ENCODE peak calls at places on chromosome 16, in six cellular contexts. One of them, this sample, is unnamed.
A peak's percentile ranks its signal among the peaks of the same experiment; 100 is the strongest.

GRCh38 chr16:11896776-11897175 is 19.0 kb downstream of the GSPT1 start:
- DNase-seq in stimulated activated naive CD8-positive, alpha-beta T cell treated with anti-CD3 and anti-CD28 coated beads, Interleukin-15, Interleukin-2, amounts not matched to agents 100 U/mL and 50 U/mL, for 24 hours: no peak
- DNase-seq in cardiac fibroblast: peak; percentile 83
- DNase-seq in EL: peak; percentile 75
- DNase-seq in choroid plexus epithelial cell: peak; percentile 75
- DNase-seq in fibroblast of pulmonary artery: peak; percentile 62
- DNase-seq in this sample: peak; percentile 57

GRCh38 chr16:65062736-65063583 is 58.9 kb downstream of the CDH11 start:
- DNase-seq in stimulated activated naive CD8-positive, alpha-beta T cell treated with anti-CD3 and anti-CD28 coated beads, Interleukin-15, Interleukin-2, amounts not matched to agents 100 U/mL and 50 U/mL, for 24 hours: no peak
- DNase-seq in cardiac fibroblast: no peak
- DNase-seq in EL: peak; percentile 37
- DNase-seq in choroid plexus epithelial cell: no peak
- DNase-seq in fibroblast of pulmonary artery: no peak
- DNase-seq in this sample: peak; percentile 33

GRCh38 chr16:47142469-47143328 is 1.0 kb downstream of the NETO2 start:
- DNase-seq in stimulated activated naive CD8-positive, alpha-beta T cell treated with anti-CD3 and anti-CD28 coated beads, Interleukin-15, Interleukin-2, amounts not matched to agents 100 U/mL and 50 U/mL, for 24 hours: peak; percentile 41
- DNase-seq in cardiac fibroblast: peak; percentile 62
- DNase-seq in EL: peak; percentile 42
- DNase-seq in choroid plexus epithelial cell: peak; percentile 62
- DNase-seq in fibroblast of pulmonary artery: peak; percentile 56
- DNase-seq in this sample: peak; percentile 52

GRCh38 chr16:77582956-77583355 is 139.4 kb upstream of the NUDT7 start:
- DNase-seq in stimulated activated naive CD8-positive, alpha-beta T cell treated with anti-CD3 and anti-CD28 coated beads, Interleukin-15, Interleukin-2, amounts not matched to agents 100 U/mL and 50 U/mL, for 24 hours: no peak
- DNase-seq in cardiac fibroblast: no peak
- DNase-seq in EL: no peak
- DNase-seq in choroid plexus epithelial cell: no peak
- DNase-seq in fibroblast of pulmonary artery: no peak
- DNase-seq in this sample: no peak

GRCh38 chr16:4591706-4592470 is 22.8 kb downstream of the UBALD1 start:
- DNase-seq in stimulated activated naive CD8-positive, alpha-beta T cell treated with anti-CD3 and anti-CD28 coated beads, Interleukin-15, Interleukin-2, amounts not matched to agents 100 U/mL and 50 U/mL, for 24 hours: no peak
- DNase-seq in cardiac fibroblast: no peak
- DNase-seq in EL: no peak
- DNase-seq in choroid plexus epithelial cell: no peak
- DNase-seq in fibroblast of pulmonary artery: no peak
- DNase-seq in this sample: no peak

GRCh38 chr16:57541754-57542435 is 548 bp upstream of the ADGRG5 start:
- DNase-seq in stimulated activated naive CD8-positive, alpha-beta T cell treated with anti-CD3 and anti-CD28 coated beads, Interleukin-15, Interleukin-2, amounts not matched to agents 100 U/mL and 50 U/mL, for 24 hours: peak; percentile 2
- DNase-seq in cardiac fibroblast: no peak
- DNase-seq in EL: no peak
- DNase-seq in choroid plexus epithelial cell: no peak
- DNase-seq in fibroblast of pulmonary artery: no peak
- DNase-seq in this sample: no peak

GRCh38 chr16:20865420-20866126 is 34.6 kb downstream of the DCUN1D3 start:
- DNase-seq in stimulated activated naive CD8-positive, alpha-beta T cell treated with anti-CD3 and anti-CD28 coated beads, Interleukin-15, Interleukin-2, amounts not matched to agents 100 U/mL and 50 U/mL, for 24 hours: no peak
- DNase-seq in cardiac fibroblast: peak; percentile 75
- DNase-seq in EL: peak; percentile 58
- DNase-seq in choroid plexus epithelial cell: peak; percentile 45
- DNase-seq in fibroblast of pulmonary artery: no peak
- DNase-seq in this sample: no peak

GRCh38 chr16:58110590-58111330 is 18.4 kb downstream of the CFAP20 start:
- DNase-seq in stimulated activated naive CD8-positive, alpha-beta T cell treated with anti-CD3 and anti-CD28 coated beads, Interleukin-15, Interleukin-2, amounts not matched to agents 100 U/mL and 50 U/mL, for 24 hours: no peak
- DNase-seq in cardiac fibroblast: no peak
- DNase-seq in EL: peak; percentile 99
- DNase-seq in choroid plexus epithelial cell: no peak
- DNase-seq in fibroblast of pulmonary artery: no peak
- DNase-seq in this sample: no peak

GRCh38 chr16:64826374-64826773 is 295.5 kb downstream of the CDH11 start:
- DNase-seq in stimulated activated naive CD8-positive, alpha-beta T cell treated with anti-CD3 and anti-CD28 coated beads, Interleukin-15, Interleukin-2, amounts not matched to agents 100 U/mL and 50 U/mL, for 24 hours: no peak
- DNase-seq in cardiac fibroblast: peak; percentile 71
- DNase-seq in EL: peak; percentile 8
- DNase-seq in choroid plexus epithelial cell: peak; percentile 56
- DNase-seq in fibroblast of pulmonary artery: peak; percentile 24
- DNase-seq in this sample: no peak

GRCh38 chr16:66131895-66132294 is 234.6 kb upstream of the CDH5 start:
- DNase-seq in stimulated activated naive CD8-positive, alpha-beta T cell treated with anti-CD3 and anti-CD28 coated beads, Interleukin-15, Interleukin-2, amounts not matched to agents 100 U/mL and 50 U/mL, for 24 hours: no peak
- DNase-seq in cardiac fibroblast: peak; percentile 22
- DNase-seq in EL: peak; percentile 63
- DNase-seq in choroid plexus epithelial cell: peak; percentile 46
- DNase-seq in fibroblast of pulmonary artery: no peak
- DNase-seq in this sample: no peak

GRCh38 chr16:87431926-87432325 is 39.8 kb downstream of the MAP1LC3B start:
- DNase-seq in stimulated activated naive CD8-positive, alpha-beta T cell treated with anti-CD3 and anti-CD28 coated beads, Interleukin-15, Interleukin-2, amounts not matched to agents 100 U/mL and 50 U/mL, for 24 hours: no peak
- DNase-seq in cardiac fibroblast: peak; percentile 84
- DNase-seq in EL: peak; percentile 76
- DNase-seq in choroid plexus epithelial cell: peak; percentile 91
- DNase-seq in fibroblast of pulmonary artery: peak; percentile 66
- DNase-seq in this sample: peak; percentile 77

GRCh38 chr16:89023151-89023551 is 46.1 kb upstream of the CBFA2T3 start:
- DNase-seq in stimulated activated naive CD8-positive, alpha-beta T cell treated with anti-CD3 and anti-CD28 coated beads, Interleukin-15, Interleukin-2, amounts not matched to agents 100 U/mL and 50 U/mL, for 24 hours: no peak
- DNase-seq in cardiac fibroblast: no peak
- DNase-seq in EL: no peak
- DNase-seq in choroid plexus epithelial cell: no peak
- DNase-seq in fibroblast of pulmonary artery: no peak
- DNase-seq in this sample: no peak

GRCh38 chr16:69107311-69107962 is 2.0 kb downstream of the HAS3 start:
- DNase-seq in stimulated activated naive CD8-positive, alpha-beta T cell treated with anti-CD3 and anti-CD28 coated beads, Interleukin-15, Interleukin-2, amounts not matched to agents 100 U/mL and 50 U/mL, for 24 hours: no peak
- DNase-seq in cardiac fibroblast: no peak
- DNase-seq in EL: peak; percentile 22
- DNase-seq in choroid plexus epithelial cell: no peak
- DNase-seq in fibroblast of pulmonary artery: no peak
- DNase-seq in this sample: peak; percentile 65

GRCh38 chr16:8417145-8417544 is 173.2 kb downstream of the TMEM114 start:
- DNase-seq in stimulated activated naive CD8-positive, alpha-beta T cell treated with anti-CD3 and anti-CD28 coated beads, Interleukin-15, Interleukin-2, amounts not matched to agents 100 U/mL and 50 U/mL, for 24 hours: no peak
- DNase-seq in cardiac fibroblast: no peak
- DNase-seq in EL: no peak
- DNase-seq in choroid plexus epithelial cell: no peak
- DNase-seq in fibroblast of pulmonary artery: no peak
- DNase-seq in this sample: no peak

GRCh38 chr16:61128545-61129323 is 907.5 kb downstream of the CDH8 start:
- DNase-seq in stimulated activated naive CD8-positive, alpha-beta T cell treated with anti-CD3 and anti-CD28 coated beads, Interleukin-15, Interleukin-2, amounts not matched to agents 100 U/mL and 50 U/mL, for 24 hours: no peak
- DNase-seq in cardiac fibroblast: no peak
- DNase-seq in EL: no peak
- DNase-seq in choroid plexus epithelial cell: no peak
- DNase-seq in fibroblast of pulmonary artery: no peak
- DNase-seq in this sample: no peak

GRCh38 chr16:25747160-25747758 is 55.5 kb downstream of the HS3ST4 start:
- DNase-seq in stimulated activated naive CD8-positive, alpha-beta T cell treated with anti-CD3 and anti-CD28 coated beads, Interleukin-15, Interleukin-2, amounts not matched to agents 100 U/mL and 50 U/mL, for 24 hours: peak; percentile 8
- DNase-seq in cardiac fibroblast: no peak
- DNase-seq in EL: no peak
- DNase-seq in choroid plexus epithelial cell: no peak
- DNase-seq in fibroblast of pulmonary artery: peak; percentile 1
- DNase-seq in this sample: no peak

GRCh38 chr16:20369452-20370054 is 17.0 kb upstream of the UMOD start:
- DNase-seq in stimulated activated naive CD8-positive, alpha-beta T cell treated with anti-CD3 and anti-CD28 coated beads, Interleukin-15, Interleukin-2, amounts not matched to agents 100 U/mL and 50 U/mL, for 24 hours: no peak
- DNase-seq in cardiac fibroblast: no peak
- DNase-seq in EL: no peak
- DNase-seq in choroid plexus epithelial cell: no peak
- DNase-seq in fibroblast of pulmonary artery: no peak
- DNase-seq in this sample: no peak

GRCh38 chr16:57009641-57010170 is 20.3 kb downstream of the NLRC5 start:
- DNase-seq in stimulated activated naive CD8-positive, alpha-beta T cell treated with anti-CD3 and anti-CD28 coated beads, Interleukin-15, Interleukin-2, amounts not matched to agents 100 U/mL and 50 U/mL, for 24 hours: no peak
- DNase-seq in cardiac fibroblast: no peak
- DNase-seq in EL: no peak
- DNase-seq in choroid plexus epithelial cell: no peak
- DNase-seq in fibroblast of pulmonary artery: no peak
- DNase-seq in this sample: no peak

GRCh38 chr16:85940214-85940613 is 41.3 kb downstream of the IRF8 start:
- DNase-seq in stimulated activated naive CD8-positive, alpha-beta T cell treated with anti-CD3 and anti-CD28 coated beads, Interleukin-15, Interleukin-2, amounts not matched to agents 100 U/mL and 50 U/mL, for 24 hours: no peak
- DNase-seq in cardiac fibroblast: no peak
- DNase-seq in EL: no peak
- DNase-seq in choroid plexus epithelial cell: no peak
- DNase-seq in fibroblast of pulmonary artery: no peak
- DNase-seq in this sample: no peak

GRCh38 chr16:79897444-79898146 is 297.1 kb upstream of the MAF start:
- DNase-seq in stimulated activated naive CD8-positive, alpha-beta T cell treated with anti-CD3 and anti-CD28 coated beads, Interleukin-15, Interleukin-2, amounts not matched to agents 100 U/mL and 50 U/mL, for 24 hours: no peak
- DNase-seq in cardiac fibroblast: peak; percentile 18
- DNase-seq in EL: peak; percentile 11
- DNase-seq in choroid plexus epithelial cell: peak; percentile 53
- DNase-seq in fibroblast of pulmonary artery: peak; percentile 2
- DNase-seq in this sample: no peak

GRCh38 chr16:70594569-70594968 is 51.8 kb upstream of the IL34 start:
- DNase-seq in stimulated activated naive CD8-positive, alpha-beta T cell treated with anti-CD3 and anti-CD28 coated beads, Interleukin-15, Interleukin-2, amounts not matched to agents 100 U/mL and 50 U/mL, for 24 hours: no peak
- DNase-seq in cardiac fibroblast: no peak
- DNase-seq in EL: no peak
- DNase-seq in choroid plexus epithelial cell: no peak
- DNase-seq in fibroblast of pulmonary artery: peak; percentile 42
- DNase-seq in this sample: no peak

GRCh38 chr16:31135535-31136286 is at the start of gene PRSS8:
- DNase-seq in stimulated activated naive CD8-positive, alpha-beta T cell treated with anti-CD3 and anti-CD28 coated beads, Interleukin-15, Interleukin-2, amounts not matched to agents 100 U/mL and 50 U/mL, for 24 hours: no peak
- DNase-seq in cardiac fibroblast: no peak
- DNase-seq in EL: no peak
- DNase-seq in choroid plexus epithelial cell: no peak
- DNase-seq in fibroblast of pulmonary artery: no peak
- DNase-seq in this sample: no peak

GRCh38 chr16:21222495-21223337 is 10.8 kb upstream of the ANKS4B start:
- DNase-seq in stimulated activated naive CD8-positive, alpha-beta T cell treated with anti-CD3 and anti-CD28 coated beads, Interleukin-15, Interleukin-2, amounts not matched to agents 100 U/mL and 50 U/mL, for 24 hours: no peak
- DNase-seq in cardiac fibroblast: no peak
- DNase-seq in EL: no peak
- DNase-seq in choroid plexus epithelial cell: no peak
- DNase-seq in fibroblast of pulmonary artery: no peak
- DNase-seq in this sample: no peak

GRCh38 chr16:27428035-27428785 is 26.2 kb downstream of the IL21R start:
- DNase-seq in stimulated activated naive CD8-positive, alpha-beta T cell treated with anti-CD3 and anti-CD28 coated beads, Interleukin-15, Interleukin-2, amounts not matched to agents 100 U/mL and 50 U/mL, for 24 hours: peak; percentile 15
- DNase-seq in cardiac fibroblast: no peak
- DNase-seq in EL: no peak
- DNase-seq in choroid plexus epithelial cell: no peak
- DNase-seq in fibroblast of pulmonary artery: no peak
- DNase-seq in this sample: no peak

GRCh38 chr16:86664518-86665318 is 86.4 kb downstream of the FOXL1 start:
- DNase-seq in stimulated activated naive CD8-positive, alpha-beta T cell treated with anti-CD3 and anti-CD28 coated beads, Interleukin-15, Interleukin-2, amounts not matched to agents 100 U/mL and 50 U/mL, for 24 hours: peak; percentile 65
- DNase-seq in cardiac fibroblast: peak; percentile 100
- DNase-seq in EL: peak; percentile 99
- DNase-seq in choroid plexus epithelial cell: peak; percentile 87
- DNase-seq in fibroblast of pulmonary artery: peak; percentile 94
- DNase-seq in this sample: peak; percentile 76

GRCh38 chr16:10039220-10040096 is 142.8 kb downstream of the GRIN2A start:
- DNase-seq in stimulated activated naive CD8-positive, alpha-beta T cell treated with anti-CD3 and anti-CD28 coated beads, Interleukin-15, Interleukin-2, amounts not matched to agents 100 U/mL and 50 U/mL, for 24 hours: no peak
- DNase-seq in cardiac fibroblast: no peak
- DNase-seq in EL: peak; percentile 48
- DNase-seq in choroid plexus epithelial cell: no peak
- DNase-seq in fibroblast of pulmonary artery: no peak
- DNase-seq in this sample: peak; percentile 10

GRCh38 chr16:14955546-14956231 is 18.4 kb downstream of the NPIPA1 start:
- DNase-seq in stimulated activated naive CD8-positive, alpha-beta T cell treated with anti-CD3 and anti-CD28 coated beads, Interleukin-15, Interleukin-2, amounts not matched to agents 100 U/mL and 50 U/mL, for 24 hours: no peak
- DNase-seq in cardiac fibroblast: no peak
- DNase-seq in EL: no peak
- DNase-seq in choroid plexus epithelial cell: no peak
- DNase-seq in fibroblast of pulmonary artery: no peak
- DNase-seq in this sample: no peak

GRCh38 chr16:87551487-87551886 is 50.8 kb upstream of the JPH3 start:
- DNase-seq in stimulated activated naive CD8-positive, alpha-beta T cell treated with anti-CD3 and anti-CD28 coated beads, Interleukin-15, Interleukin-2, amounts not matched to agents 100 U/mL and 50 U/mL, for 24 hours: no peak
- DNase-seq in cardiac fibroblast: no peak
- DNase-seq in EL: no peak
- DNase-seq in choroid plexus epithelial cell: peak; percentile 38
- DNase-seq in fibroblast of pulmonary artery: no peak
- DNase-seq in this sample: no peak

GRCh38 chr16:15988268-15989013 is 39.0 kb downstream of the ABCC1 start:
- DNase-seq in stimulated activated naive CD8-positive, alpha-beta T cell treated with anti-CD3 and anti-CD28 coated beads, Interleukin-15, Interleukin-2, amounts not matched to agents 100 U/mL and 50 U/mL, for 24 hours: no peak
- DNase-seq in cardiac fibroblast: no peak
- DNase-seq in EL: peak; percentile 42
- DNase-seq in choroid plexus epithelial cell: no peak
- DNase-seq in fibroblast of pulmonary artery: peak; percentile 60
- DNase-seq in this sample: no peak

GRCh38 chr16:78196527-78196926 is 97.1 kb downstream of the WWOX start:
- DNase-seq in stimulated activated naive CD8-positive, alpha-beta T cell treated with anti-CD3 and anti-CD28 coated beads, Interleukin-15, Interleukin-2, amounts not matched to agents 100 U/mL and 50 U/mL, for 24 hours: no peak
- DNase-seq in cardiac fibroblast: no peak
- DNase-seq in EL: no peak
- DNase-seq in choroid plexus epithelial cell: no peak
- DNase-seq in fibroblast of pulmonary artery: no peak
- DNase-seq in this sample: no peak

GRCh38 chr16:855471-855870 is 54.9 kb upstream of the GNG13 start:
- DNase-seq in stimulated activated naive CD8-positive, alpha-beta T cell treated with anti-CD3 and anti-CD28 coated beads, Interleukin-15, Interleukin-2, amounts not matched to agents 100 U/mL and 50 U/mL, for 24 hours: no peak
- DNase-seq in cardiac fibroblast: no peak
- DNase-seq in EL: no peak
- DNase-seq in choroid plexus epithelial cell: no peak
- DNase-seq in fibroblast of pulmonary artery: no peak
- DNase-seq in this sample: no peak

GRCh38 chr16:3819741-3820724 is 60.5 kb downstream of the CREBBP start:
- DNase-seq in stimulated activated naive CD8-positive, alpha-beta T cell treated with anti-CD3 and anti-CD28 coated beads, Interleukin-15, Interleukin-2, amounts not matched to agents 100 U/mL and 50 U/mL, for 24 hours: no peak
- DNase-seq in cardiac fibroblast: peak; percentile 97
- DNase-seq in EL: peak; percentile 95
- DNase-seq in choroid plexus epithelial cell: peak; percentile 97
- DNase-seq in fibroblast of pulmonary artery: peak; percentile 98
- DNase-seq in this sample: peak; percentile 78

GRCh38 chr16:66020061-66020460 is 346.4 kb upstream of the CDH5 start:
- DNase-seq in stimulated activated naive CD8-positive, alpha-beta T cell treated with anti-CD3 and anti-CD28 coated beads, Interleukin-15, Interleukin-2, amounts not matched to agents 100 U/mL and 50 U/mL, for 24 hours: no peak
- DNase-seq in cardiac fibroblast: peak; percentile 9
- DNase-seq in EL: peak; percentile 53
- DNase-seq in choroid plexus epithelial cell: peak; percentile 60
- DNase-seq in fibroblast of pulmonary artery: no peak
- DNase-seq in this sample: no peak

This sample was measured in AG08396.